ENCODE peak calls at places on chromosomes 3 and 15, in seven cellular contexts. One of them, this sample, is unnamed.

GRCh38 chr3:169008772-169009358 is 654.6 kb downstream of the MECOM start:
- DNase-seq in brain microvascular endothelial cell: no peak
- DNase-seq in IMR-90: no peak
- DNase-seq in HL-60: no peak
- DNase-seq in left lung: no peak
- DNase-seq in esophagus squamous epithelium: no peak
- DNase-seq in WERI-Rb-1: no peak
- DNase-seq in this sample: no peak

GRCh38 chr3:62874398-62875102 is 666 bp downstream of the CADPS start:
- DNase-seq in esophagus squamous epithelium: no peak
- DNase-seq in WERI-Rb-1: no peak
- DNase-seq in HL-60: no peak
- DNase-seq in left lung: no peak
- DNase-seq in brain microvascular endothelial cell: no peak
- DNase-seq in IMR-90: no peak
- DNase-seq in this sample: no peak

GRCh38 chr15:89353991-89354390 is 19.4 kb upstream of the POLG start:
- DNase-seq in IMR-90: no peak
- DNase-seq in left lung: no peak
- DNase-seq in WERI-Rb-1: no peak
- DNase-seq in esophagus squamous epithelium: no peak
- DNase-seq in HL-60: no peak
- DNase-seq in brain microvascular endothelial cell: no peak
- DNase-seq in this sample: no peak

GRCh38 chr15:58392141-58392540 is 39.6 kb upstream of the LIPC start:
- DNase-seq in HL-60: no peak
- DNase-seq in IMR-90: no peak
- DNase-seq in WERI-Rb-1: no peak
- DNase-seq in left lung: no peak
- DNase-seq in brain microvascular endothelial cell: no peak
- DNase-seq in esophagus squamous epithelium: no peak
- DNase-seq in this sample: no peak

GRCh38 chr3:188152660-188153497 is 1.1 kb upstream of the LPP start:
- DNase-seq in HL-60: peak; percentile 10
- DNase-seq in left lung: peak; percentile 42
- DNase-seq in IMR-90: peak; percentile 73
- DNase-seq in esophagus squamous epithelium: no peak
- DNase-seq in WERI-Rb-1: no peak
- DNase-seq in brain microvascular endothelial cell: peak; percentile 35
- DNase-seq in this sample: no peak

GRCh38 chr3:52319921-52320595 is 3.9 kb downstream of the DNAH1 start:
- DNase-seq in HL-60: no peak
- DNase-seq in left lung: no peak
- DNase-seq in esophagus squamous epithelium: no peak
- DNase-seq in IMR-90: no peak
- DNase-seq in brain microvascular endothelial cell: no peak
- DNase-seq in WERI-Rb-1: no peak
- DNase-seq in this sample: no peak

GRCh38 chr15:74226761-74227540 is 9.2 kb upstream of the CCDC33 start:
- DNase-seq in esophagus squamous epithelium: no peak
- DNase-seq in HL-60: no peak
- DNase-seq in WERI-Rb-1: peak; percentile 74
- DNase-seq in brain microvascular endothelial cell: no peak
- DNase-seq in IMR-90: no peak
- DNase-seq in left lung: no peak
- DNase-seq in this sample: no peak

GRCh38 chr3:43025423-43025822 is 46.3 kb downstream of the GASK1A start:
- DNase-seq in HL-60: no peak
- DNase-seq in esophagus squamous epithelium: no peak
- DNase-seq in IMR-90: no peak
- DNase-seq in brain microvascular endothelial cell: no peak
- DNase-seq in WERI-Rb-1: no peak
- DNase-seq in left lung: no peak
- DNase-seq in this sample: no peak

GRCh38 chr15:63210151-63211051 is 21.0 kb downstream of the RAB8B start:
- DNase-seq in left lung: no peak
- DNase-seq in WERI-Rb-1: no peak
- DNase-seq in esophagus squamous epithelium: no peak
- DNase-seq in HL-60: no peak
- DNase-seq in IMR-90: no peak
- DNase-seq in brain microvascular endothelial cell: no peak
- DNase-seq in this sample: no peak

GRCh38 chr3:117407317-117407716 is 697.7 kb downstream of the TUSC7 start:
- DNase-seq in brain microvascular endothelial cell: peak; percentile 4
- DNase-seq in left lung: no peak
- DNase-seq in esophagus squamous epithelium: no peak
- DNase-seq in HL-60: no peak
- DNase-seq in WERI-Rb-1: peak; percentile 20
- DNase-seq in IMR-90: peak; percentile 27
- DNase-seq in this sample: no peak

GRCh38 chr3:12993623-12994356 is 79.4 kb downstream of the IQSEC1 start:
- DNase-seq in brain microvascular endothelial cell: no peak
- DNase-seq in WERI-Rb-1: no peak
- DNase-seq in HL-60: no peak
- DNase-seq in left lung: no peak
- DNase-seq in IMR-90: no peak
- DNase-seq in esophagus squamous epithelium: no peak
- DNase-seq in this sample: no peak

GRCh38 chr3:46557814-46558183 is 8.3 kb downstream of the LRRC2 start:
- DNase-seq in left lung: no peak
- DNase-seq in HL-60: no peak
- DNase-seq in brain microvascular endothelial cell: no peak
- DNase-seq in WERI-Rb-1: no peak
- DNase-seq in esophagus squamous epithelium: no peak
- DNase-seq in IMR-90: no peak
- DNase-seq in this sample: no peak

GRCh38 chr3:151219056-151219455 is 16.0 kb upstream of the GPR171 start:
- DNase-seq in WERI-Rb-1: no peak
- DNase-seq in IMR-90: peak; percentile 87
- DNase-seq in esophagus squamous epithelium: no peak
- DNase-seq in left lung: no peak
- DNase-seq in HL-60: no peak
- DNase-seq in brain microvascular endothelial cell: peak; percentile 60
- DNase-seq in this sample: no peak

GRCh38 chr3:41933154-41933676 is 28.7 kb downstream of the ULK4 start:
- DNase-seq in left lung: no peak
- DNase-seq in IMR-90: peak; percentile 78
- DNase-seq in brain microvascular endothelial cell: peak; percentile 11
- DNase-seq in WERI-Rb-1: no peak
- DNase-seq in HL-60: no peak
- DNase-seq in esophagus squamous epithelium: no peak
- DNase-seq in this sample: no peak

GRCh38 chr3:129505341-129505740 is 23.1 kb upstream of the RHO start:
- DNase-seq in esophagus squamous epithelium: no peak
- DNase-seq in IMR-90: no peak
- DNase-seq in WERI-Rb-1: no peak
- DNase-seq in HL-60: no peak
- DNase-seq in brain microvascular endothelial cell: no peak
- DNase-seq in left lung: no peak
- DNase-seq in this sample: no peak

GRCh38 chr3:81989274-81989673 is 227.8 kb upstream of the GBE1 start:
- DNase-seq in WERI-Rb-1: no peak
- DNase-seq in HL-60: no peak
- DNase-seq in brain microvascular endothelial cell: no peak
- DNase-seq in left lung: no peak
- DNase-seq in esophagus squamous epithelium: no peak
- DNase-seq in IMR-90: no peak
- DNase-seq in this sample: no peak

GRCh38 chr3:56596441-56596840 is 39.5 kb downstream of the CCDC66 start:
- DNase-seq in esophagus squamous epithelium: no peak
- DNase-seq in HL-60: no peak
- DNase-seq in WERI-Rb-1: no peak
- DNase-seq in left lung: no peak
- DNase-seq in IMR-90: no peak
- DNase-seq in brain microvascular endothelial cell: no peak
- DNase-seq in this sample: no peak

GRCh38 chr3:142648950-142649349 is 52.8 kb downstream of the PLS1 start:
- DNase-seq in HL-60: no peak
- DNase-seq in brain microvascular endothelial cell: no peak
- DNase-seq in IMR-90: no peak
- DNase-seq in left lung: no peak
- DNase-seq in WERI-Rb-1: no peak
- DNase-seq in esophagus squamous epithelium: no peak
- DNase-seq in this sample: no peak

GRCh38 chr3:69255928-69256327 is 130.0 kb downstream of the FRMD4B start:
- DNase-seq in HL-60: no peak
- DNase-seq in esophagus squamous epithelium: no peak
- DNase-seq in WERI-Rb-1: no peak
- DNase-seq in left lung: no peak
- DNase-seq in brain microvascular endothelial cell: no peak
- DNase-seq in IMR-90: no peak
- DNase-seq in this sample: no peak

GRCh38 chr3:49132437-49133225 is at the start of gene LAMB2:
- DNase-seq in esophagus squamous epithelium: no peak
- DNase-seq in HL-60: no peak
- DNase-seq in IMR-90: peak; percentile 74
- DNase-seq in left lung: peak; percentile 78
- DNase-seq in WERI-Rb-1: peak; percentile 80
- DNase-seq in brain microvascular endothelial cell: peak; percentile 67
- DNase-seq in this sample: peak; percentile 9

GRCh38 chr3:49132073-49132436 is 795 bp downstream of the LAMB2 start:
- DNase-seq in WERI-Rb-1: no peak
- DNase-seq in esophagus squamous epithelium: no peak
- DNase-seq in left lung: no peak
- DNase-seq in HL-60: no peak
- DNase-seq in IMR-90: no peak
- DNase-seq in brain microvascular endothelial cell: no peak
- DNase-seq in this sample: no peak

GRCh38 chr3:49133226-49133951 is 539 bp upstream of the LAMB2 start:
- DNase-seq in esophagus squamous epithelium: no peak
- DNase-seq in WERI-Rb-1: peak; percentile 88
- DNase-seq in brain microvascular endothelial cell: peak; percentile 85
- DNase-seq in left lung: peak; percentile 84
- DNase-seq in HL-60: no peak
- DNase-seq in IMR-90: peak; percentile 85
- DNase-seq in this sample: peak; percentile 80

GRCh38 chr3:49131576-49131975 is 1.3 kb downstream of the LAMB2 start:
- DNase-seq in HL-60: no peak
- DNase-seq in brain microvascular endothelial cell: no peak
- DNase-seq in left lung: no peak
- DNase-seq in WERI-Rb-1: no peak
- DNase-seq in IMR-90: no peak
- DNase-seq in esophagus squamous epithelium: no peak
- DNase-seq in this sample: no peak

DNA sequence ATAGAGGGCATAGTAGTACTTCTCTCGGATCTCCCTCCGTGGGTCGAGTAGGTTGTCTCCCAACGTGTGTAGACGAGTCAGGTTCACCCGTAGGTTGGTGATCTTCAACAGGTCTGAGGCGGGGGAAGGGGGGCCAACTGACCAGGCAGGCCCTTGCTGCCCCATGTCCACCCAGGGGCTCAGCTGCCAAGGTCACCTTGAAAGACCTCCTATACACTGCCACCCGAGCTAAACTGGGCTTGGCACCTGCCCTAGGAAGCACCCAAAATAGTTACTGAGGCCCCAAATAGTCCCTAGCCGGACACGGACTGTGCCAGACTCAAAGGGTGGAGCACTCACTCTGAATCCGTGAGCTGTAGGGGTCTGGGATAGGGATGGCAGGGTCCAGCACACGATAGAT is 1.8 kb downstream of the LAMB2 start:
- DNase-seq in brain microvascular endothelial cell: no peak
- DNase-seq in IMR-90: no peak
- DNase-seq in left lung: no peak
- DNase-seq in WERI-Rb-1: no peak
- DNase-seq in esophagus squamous epithelium: no peak
- DNase-seq in HL-60: no peak
- DNase-seq in this sample: no peak
- H3K27ac ChIP-seq in brain microvascular endothelial cell: no peak overlapping the region
- H3K27ac ChIP-seq in IMR-90: no peak overlapping the region
- H3K27ac ChIP-seq in left lung: no peak overlapping the region
- H3K27ac ChIP-seq in WERI-Rb-1: no peak overlapping the region
- H3K27ac ChIP-seq in esophagus squamous epithelium: peak overlapping the region; percentile 87
- H3K27ac ChIP-seq in HL-60: no peak overlapping the region
- H3K27ac ChIP-seq in this sample: no peak overlapping the region

GRCh38 chr3:48614044-48614443 is 4.6 kb upstream of the UQCRC1 start:
- DNase-seq in left lung: no peak
- DNase-seq in WERI-Rb-1: no peak
- DNase-seq in brain microvascular endothelial cell: peak; percentile 9
- DNase-seq in HL-60: peak; percentile 78
- DNase-seq in IMR-90: peak; percentile 82
- DNase-seq in esophagus squamous epithelium: no peak
- DNase-seq in this sample: no peak
- H3K27ac ChIP-seq in left lung: peak overlapping the region; percentile 76
- H3K27ac ChIP-seq in WERI-Rb-1: no peak overlapping the region
- H3K27ac ChIP-seq in brain microvascular endothelial cell: no peak overlapping the region
- H3K27ac ChIP-seq in HL-60: peak overlapping the region; percentile 64
- H3K27ac ChIP-seq in IMR-90: peak overlapping the region; percentile 99
- H3K27ac ChIP-seq in esophagus squamous epithelium: no peak overlapping the region
- H3K27ac ChIP-seq in this sample: no peak overlapping the region

DNA sequence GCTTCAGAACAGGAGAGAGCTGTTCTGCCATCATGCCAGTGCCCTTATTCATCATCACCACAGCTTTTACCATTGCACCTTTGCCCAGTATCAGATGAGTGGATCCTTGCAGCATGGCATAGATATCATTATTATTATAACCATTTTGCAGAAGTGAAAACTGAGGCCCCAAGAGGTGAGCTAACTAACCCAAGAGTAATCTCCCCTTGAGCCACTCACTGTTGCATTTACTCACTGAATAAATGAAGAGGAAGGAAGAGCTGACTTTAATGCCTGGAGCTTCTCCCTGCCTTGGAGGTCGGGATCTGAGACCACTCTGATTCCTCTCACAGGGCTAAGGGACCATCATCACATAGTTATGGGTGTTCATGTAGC is 32.0 kb downstream of the HRH1 start:
- DNase-seq in WERI-Rb-1: no peak
- DNase-seq in HL-60: no peak
- DNase-seq in esophagus squamous epithelium: no peak
- DNase-seq in IMR-90: no peak
- DNase-seq in left lung: no peak
- DNase-seq in brain microvascular endothelial cell: no peak
- DNase-seq in this sample: no peak
- H3K27ac ChIP-seq in WERI-Rb-1: no peak overlapping the region
- H3K27ac ChIP-seq in HL-60: no peak overlapping the region
- H3K27ac ChIP-seq in esophagus squamous epithelium: peak overlapping the region; percentile 71
- H3K27ac ChIP-seq in IMR-90: peak overlapping the region; percentile 53
- H3K27ac ChIP-seq in left lung: peak overlapping the region; percentile 58
- H3K27ac ChIP-seq in brain microvascular endothelial cell: no peak overlapping the region
- H3K27ac ChIP-seq in this sample: no peak overlapping the region

GRCh38 chr3:100966049-100966471 is 27.2 kb downstream of the ABI3BP start:
- DNase-seq in HL-60: no peak
- DNase-seq in left lung: no peak
- DNase-seq in brain microvascular endothelial cell: no peak
- DNase-seq in IMR-90: peak; percentile 49
- DNase-seq in WERI-Rb-1: no peak
- DNase-seq in esophagus squamous epithelium: no peak
- DNase-seq in this sample: no peak

GRCh38 chr3:100966807-100967206 is 26.4 kb downstream of the ABI3BP start:
- DNase-seq in WERI-Rb-1: no peak
- DNase-seq in brain microvascular endothelial cell: no peak
- DNase-seq in esophagus squamous epithelium: no peak
- DNase-seq in left lung: no peak
- DNase-seq in IMR-90: no peak
- DNase-seq in HL-60: no peak
- DNase-seq in this sample: no peak

GRCh38 chr3:100968908-100969556 is 24.2 kb downstream of the ABI3BP start:
- DNase-seq in left lung: no peak
- DNase-seq in WERI-Rb-1: no peak
- DNase-seq in IMR-90: no peak
- DNase-seq in HL-60: no peak
- DNase-seq in brain microvascular endothelial cell: no peak
- DNase-seq in esophagus squamous epithelium: no peak
- DNase-seq in this sample: no peak

GRCh38 chr3:100957407-100958100 is 35.7 kb downstream of the ABI3BP start:
- DNase-seq in esophagus squamous epithelium: no peak
- DNase-seq in IMR-90: peak; percentile 50
- DNase-seq in HL-60: no peak
- DNase-seq in WERI-Rb-1: no peak
- DNase-seq in brain microvascular endothelial cell: peak; percentile 14
- DNase-seq in left lung: no peak
- DNase-seq in this sample: no peak

GRCh38 chr3:100963041-100963440 is 30.2 kb downstream of the ABI3BP start:
- DNase-seq in brain microvascular endothelial cell: no peak
- DNase-seq in esophagus squamous epithelium: no peak
- DNase-seq in IMR-90: no peak
- DNase-seq in HL-60: no peak
- DNase-seq in left lung: no peak
- DNase-seq in WERI-Rb-1: no peak
- DNase-seq in this sample: no peak
- H3K27ac ChIP-seq in brain microvascular endothelial cell: no peak overlapping the region
- H3K27ac ChIP-seq in esophagus squamous epithelium: no peak overlapping the region
- H3K27ac ChIP-seq in IMR-90: no peak overlapping the region
- H3K27ac ChIP-seq in HL-60: no peak overlapping the region
- H3K27ac ChIP-seq in left lung: no peak overlapping the region
- H3K27ac ChIP-seq in WERI-Rb-1: no peak overlapping the region
- H3K27ac ChIP-seq in this sample: no peak overlapping the region